ENCODE peak calls at places on chromosomes 16 and 17, in six cellular contexts. A is mucosa of descending colon; Z is stimulated activated naive B cell treated with anti-CD40 and anti-IgM and Interleukin-4, amounts not matched to agents 10 μg/mL and 1 μg/mL and 100 μg/mL, for 72 hours; O is T-helper 9 cell; H is OCI-LY7; R is keratinocyte. E is an unnamed sample.

GRCh38 chr17:29292071-29292991 is 1.6 kb downstream of the NUFIP2 start:
- DNase-seq in H (peak; percentile 62), A (peak; percentile 80), O (peak; percentile 41), Z (peak; percentile 27), R (no peak), E (no peak)

GRCh38 chr17:77657821-77658220 is 300.7 kb upstream of the TNRC6C start:
- DNase-seq in A (no peak), R (no peak), H (no peak), O (no peak), Z (no peak), E (no peak)

GRCh38 chr16:52861614-52862022 is 191.1 kb downstream of the CHD9NB start:
- DNase-seq in A (no peak), R (no peak), O (no peak), H (no peak), Z (no peak), E (no peak)

GRCh38 chr17:15955793-15956541 is 11.0 kb downstream of the ADORA2B start:
- DNase-seq in Z (no peak), R (no peak), A (no peak), H (no peak), O (no peak), E (no peak)

GRCh38 chr16:57185446-57185944 is 344 bp downstream of the PSME3IP1 start:
- DNase-seq in Z (no peak), O (no peak), R (no peak), H (no peak), A (no peak), E (no peak)

GRCh38 chr16:81798311-81799137 is 19.4 kb downstream of the PLCG2 start:
- DNase-seq in H (peak; percentile 96), R (no peak), A (no peak), Z (peak; percentile 94), O (no peak), E (peak; percentile 92)

GRCh38 chr16:84416407-84417321 is 48.3 kb downstream of the ATP2C2 start:
- DNase-seq in Z (no peak), A (no peak), R (no peak), H (no peak), O (no peak), E (no peak)

GRCh38 chr17:59617141-59617757 is 2.4 kb upstream of the CLTC start:
- DNase-seq in H (no peak), O (no peak), A (no peak), Z (no peak), R (no peak), E (no peak)

GRCh38 chr17:880074-880870 is 98.1 kb downstream of the MRM3 start:
- DNase-seq in O (no peak), A (no peak), H (no peak), Z (no peak), R (no peak), E (no peak)

GRCh38 chr16:56354746-56355145 is 70.6 kb downstream of the AMFR start:
- DNase-seq in H (no peak), Z (no peak), R (no peak), O (no peak), A (no peak), E (no peak)

GRCh38 chr16:80084614-80085013 is 456.2 kb upstream of the DYNLRB2 start:
- DNase-seq in Z (no peak), R (peak; percentile 35), A (peak; percentile 29), H (no peak), O (no peak), E (no peak)

E was measured in GM12864.